ENCODE peak calls at places on chromosomes 7 and 10, in four cellular contexts. C, H, X and I are unnamed samples.

GRCh38 chr7:96143495-96144259 is 178.2 kb downstream of the SLC25A13 start:
- DNase-seq in C (no peak), H (no peak), X (peak; percentile 27), I (no peak)

GRCh38 chr10:13404305-13404759 is 56.2 kb upstream of the SEPHS1 start:
- DNase-seq in C (no peak), H (no peak), X (no peak), I (no peak)

GRCh38 chr10:26367771-26368170 is 70.4 kb upstream of the APBB1IP start:
- DNase-seq in C (no peak), H (no peak), X (peak; percentile 78), I (no peak)

GRCh38 chr10:3045471-3046209 is 21.7 kb upstream of the PFKP start:
- DNase-seq in C (no peak), H (peak; percentile 60), X (peak; percentile 77), I (no peak)

GRCh38 chr10:84373000-84373399 is 44.6 kb downstream of the CCSER2 start:
- DNase-seq in C (no peak), H (no peak), X (no peak), I (no peak)

GRCh38 chr10:78953124-78954008 is 115.4 kb upstream of the ZMIZ1 start:
- DNase-seq in C (no peak), H (no peak), X (no peak), I (no peak)

GRCh38 chr7:322111-322671 is 32.2 kb downstream of the FOXL3 start:
- DNase-seq in C (peak; percentile 46), H (peak; percentile 97), X (peak; percentile 81), I (peak; percentile 60)

GRCh38 chr7:135414850-135415439 is 95.0 kb downstream of the CNOT4 start:
- DNase-seq in C (no peak), H (no peak), X (peak; percentile 75), I (no peak)

GRCh38 chr10:986137-986825 is 2.0 kb upstream of the GTPBP4 start:
- DNase-seq in C (no peak), H (no peak), X (no peak), I (no peak)

GRCh38 chr7:122689346-122690109 is 9.4 kb downstream of the RNF133 start:
- DNase-seq in C (no peak), H (no peak), X (no peak), I (no peak)

GRCh38 chr10:3776796-3777571 is 8.0 kb downstream of the KLF6 start:
- DNase-seq in C (no peak), H (peak; percentile 60), X (no peak), I (no peak)

DNA sequence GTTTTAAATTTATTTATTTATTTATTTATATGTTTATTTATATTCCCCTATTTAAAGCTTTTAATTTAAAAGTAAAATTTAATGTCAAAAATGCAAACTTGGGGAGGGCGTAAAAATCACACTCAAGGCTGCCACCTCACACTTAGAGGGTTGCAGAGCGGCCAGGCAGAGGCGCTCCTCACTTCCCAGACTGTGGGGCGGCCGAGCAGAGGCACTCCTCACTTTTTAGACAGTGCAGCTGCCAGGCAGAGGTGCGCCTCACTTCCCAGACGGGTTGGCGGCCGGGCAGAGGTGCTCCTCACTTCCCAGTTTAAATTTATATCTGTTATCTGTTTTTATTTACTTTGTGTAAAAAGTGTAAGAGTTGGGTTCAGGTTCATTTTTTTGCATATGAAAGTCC is 10.0 kb upstream of the ZNF425 start:
- DNase-seq in C (no peak), H (no peak), X (no peak), I (no peak)
- TF ChIP-seq CTCF in C (no peak), H (no peak), X (no peak), I (no peak)

DNA sequence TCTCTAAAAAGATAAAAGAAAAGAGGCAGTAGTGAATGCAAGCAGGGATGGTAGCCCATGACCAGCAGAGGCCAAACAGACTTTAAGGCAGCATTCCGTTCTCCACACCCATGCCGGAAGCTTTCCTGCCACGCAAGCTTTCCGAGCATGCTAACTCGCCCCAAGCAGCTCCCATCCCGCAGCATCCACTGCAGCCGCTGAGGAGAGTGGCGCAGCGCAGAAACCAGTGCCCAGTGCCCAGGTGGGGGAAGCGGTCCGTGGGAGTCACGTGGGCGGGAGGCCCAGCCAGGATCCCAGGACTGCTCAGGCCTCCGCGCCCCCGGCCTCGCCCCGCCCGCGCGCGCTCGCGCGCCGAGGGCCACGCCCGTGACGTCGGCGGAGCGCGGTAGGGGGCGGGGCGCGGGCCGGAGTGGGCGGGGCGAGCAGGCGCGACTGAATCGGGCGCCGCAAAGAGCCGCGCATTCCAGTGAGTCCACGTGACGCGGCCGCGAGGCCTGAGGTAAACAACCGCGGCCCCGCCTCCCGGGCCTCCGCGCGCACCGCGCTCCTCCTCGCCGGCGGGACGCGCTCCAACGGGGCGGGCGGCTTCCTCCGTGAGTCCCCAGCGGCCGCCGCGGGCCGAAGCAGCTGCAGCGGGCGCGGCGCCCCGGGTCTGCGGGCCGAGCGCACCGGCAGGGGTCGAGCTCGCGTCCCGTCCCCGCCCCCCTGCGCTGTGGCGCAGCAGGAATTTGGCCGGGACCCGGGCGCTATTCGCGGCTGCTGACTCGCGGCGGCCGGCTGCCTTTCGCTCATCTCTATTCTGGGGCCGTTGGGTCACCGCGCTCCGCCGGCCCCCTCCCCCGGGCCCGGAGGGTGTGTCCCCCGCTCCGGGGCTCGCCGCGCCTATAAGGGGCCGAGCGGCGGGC is at the start of gene OTUD1:
- DNase-seq in C (peak; percentile 96), H (peak; percentile 97), X (peak; percentile 98), I (peak; percentile 92)
- TF ChIP-seq CTCF in C (no peak), H (no peak), X (peak; percentile 13), I (no peak)

GRCh38 chr10:110355922-110356627 is 51.4 kb upstream of the SMNDC1 start:
- DNase-seq in C (no peak), H (no peak), X (no peak), I (no peak)

GRCh38 chr10:110353244-110354119 is 48.8 kb upstream of the SMNDC1 start:
- DNase-seq in C (no peak), H (no peak), X (peak; percentile 31), I (peak; percentile 86)

GRCh38 chr10:110352930-110353243 is 48.2 kb upstream of the SMNDC1 start:
- DNase-seq in C (no peak), H (no peak), X (no peak), I (no peak)

GRCh38 chr10:110355181-110355831 is 50.6 kb upstream of the SMNDC1 start:
- DNase-seq in C (no peak), H (no peak), X (no peak), I (no peak)

GRCh38 chr10:110354322-110354766 is 49.6 kb upstream of the SMNDC1 start:
- DNase-seq in C (peak; percentile 68), H (peak; percentile 83), X (peak; percentile 87), I (no peak)
- TF ChIP-seq CTCF in C (peak; percentile 48), H (peak; percentile 56), X (peak; percentile 91), I (peak; percentile 70)

DNA sequence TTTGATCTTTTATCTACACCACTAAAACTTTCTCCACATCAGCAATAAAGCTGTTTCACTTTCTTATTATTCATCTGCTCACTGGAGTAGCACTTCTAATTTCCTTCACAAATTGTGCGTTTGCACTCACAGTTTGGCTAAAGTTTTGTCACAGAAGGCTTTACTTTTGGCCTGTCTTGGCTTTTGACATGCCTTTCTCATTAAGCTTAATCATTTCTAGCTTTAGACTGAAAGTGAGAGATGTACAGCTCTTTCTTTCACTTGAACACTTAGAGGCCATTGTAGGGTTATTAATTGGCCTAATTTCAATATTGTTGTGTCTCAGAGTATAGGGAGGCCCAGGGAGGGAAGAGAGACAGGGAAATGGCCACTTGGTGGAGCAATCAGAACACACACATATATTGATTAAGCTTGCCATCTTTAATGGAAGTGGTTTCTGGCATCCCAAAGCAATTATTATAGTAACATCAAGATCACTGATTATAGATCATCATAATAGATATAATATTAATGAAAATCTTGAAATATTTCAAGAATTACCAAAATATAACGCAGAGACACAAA is 512.5 kb downstream of the ETV1 start:
- DNase-seq in C (no peak), H (no peak), X (peak; percentile 3), I (no peak)
- TF ChIP-seq CTCF in C (no peak), H (no peak), X (peak; percentile 40), I (no peak)

DNA sequence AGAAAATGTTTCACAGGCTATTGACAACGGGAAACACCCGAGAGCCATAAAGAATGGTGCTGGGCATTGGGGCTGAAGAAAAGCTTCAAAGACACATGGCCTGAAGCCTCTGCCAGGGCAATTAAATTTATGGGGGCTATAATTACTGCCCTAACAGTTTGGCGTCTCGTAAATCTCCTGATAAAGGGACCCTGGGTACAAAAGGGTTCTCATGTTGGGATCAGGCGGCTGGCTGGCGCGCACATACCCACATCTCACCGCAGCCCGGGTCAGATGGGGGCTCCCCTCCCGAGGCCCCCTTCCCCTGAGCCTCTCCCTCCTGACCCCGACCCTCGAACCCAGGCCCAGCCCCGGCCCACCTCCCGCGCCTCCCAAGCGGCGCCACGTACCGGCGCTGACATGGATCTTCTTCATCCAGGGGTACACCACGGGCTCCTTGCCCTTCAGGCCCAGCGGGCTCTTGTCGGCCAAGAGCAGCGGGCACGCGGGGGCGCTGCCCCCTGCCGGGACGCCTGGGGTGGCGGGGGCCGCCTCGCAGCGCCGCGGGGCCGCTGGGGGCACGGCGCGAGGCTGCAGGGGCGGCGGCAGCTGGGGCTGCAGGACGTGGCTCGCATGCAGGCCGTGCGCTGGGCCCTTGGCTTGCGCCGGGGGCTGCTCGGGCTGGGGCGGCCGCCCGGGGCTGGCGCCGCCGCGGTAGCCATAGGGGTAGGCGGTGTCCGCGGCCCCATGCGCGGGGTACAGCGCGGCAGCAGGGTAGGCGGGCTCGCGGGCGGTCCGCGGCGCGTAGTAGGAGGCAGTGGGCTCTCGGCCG is 623 bp downstream of the HOXA4 start:
- DNase-seq in C (no peak), H (peak; percentile 75), X (peak; percentile 44), I (no peak)
- TF ChIP-seq CTCF in C (no peak), H (no peak), X (no peak), I (peak; percentile 77)

GRCh38 chr7:46542076-46542475 is 621.0 kb upstream of the IGFBP3 start:
- DNase-seq in C (no peak), H (no peak), X (no peak), I (no peak)
- TF ChIP-seq CTCF in C (no peak), H (no peak), X (no peak), I (no peak)